ENCODE peak calls at places on chromosomes 1 and 21, in four cellular contexts. D is CD8-positive, alpha-beta T cell; H is mammary epithelial cell; K is left ventricle myocardium inferior. T is an unnamed sample.

GRCh38 chr21:44626262-44626661 is 631 bp upstream of the KRTAP10-9 start:
- DNase-seq in D (no peak), H (no peak), K (no peak), T (no peak)

GRCh38 chr1:218439541-218440295 is 94.6 kb downstream of the TGFB2 start:
- DNase-seq in D (no peak), H (peak), K (no peak), T (no peak)

GRCh38 chr1:54464477-54465146 is 58.4 kb upstream of the SSBP3 start:
- DNase-seq in D (no peak), H (no peak), K (no peak), T (no peak)

GRCh38 chr1:202112864-202113689 is 9.6 kb upstream of the GPR37L1 start:
- DNase-seq in D (no peak), H (peak), K (peak), T (no peak)

GRCh38 chr1:53292690-53293089 is 35.2 kb downstream of the LRP8 start:
- DNase-seq in D (no peak), H (no peak), K (no peak), T (no peak)

GRCh38 chr1:42975038-42975437 is 16.4 kb upstream of the SLC2A1 start:
- DNase-seq in D (no peak), H (no peak), K (no peak), T (no peak)

GRCh38 chr1:91651243-91651642 is 150.6 kb downstream of the CDC7 start:
- DNase-seq in D (no peak), H (no peak), K (no peak), T (no peak)

GRCh38 chr1:246214708-246215504 is 292.2 kb downstream of the SMYD3 start:
- DNase-seq in D (no peak), H (peak), K (no peak), T (peak)

GRCh38 chr1:202288177-202288576 is 53.6 kb downstream of the UBE2T start:
- DNase-seq in D (no peak), H (no peak), K (no peak), T (no peak)

GRCh38 chr1:197343663-197344273 is 75.7 kb downstream of the CRB1 start:
- DNase-seq in D (no peak), H (no peak), K (no peak), T (no peak)

GRCh38 chr1:147266381-147266780 is 23.9 kb downstream of the CHD1L start:
- DNase-seq in D (no peak), H (no peak), K (no peak), T (no peak)

GRCh38 chr21:33266784-33267135 is 593 bp downstream of the IL10RB start:
- DNase-seq in D (peak), H (no peak), K (peak), T (no peak)

GRCh38 chr1:156903328-156904091 is 10.0 kb downstream of the PEAR1 start:
- DNase-seq in D (no peak), H (no peak), K (no peak), T (no peak)

GRCh38 chr1:159790237-159790917 is 9.6 kb downstream of the DUSP23 start:
- DNase-seq in D (no peak), H (no peak), K (no peak), T (no peak)

GRCh38 chr1:223700942-223701637 is 11.2 kb upstream of the CAPN2 start:
- DNase-seq in D (no peak), H (peak), K (no peak), T (peak)

GRCh38 chr1:119646521-119647227 is 1.4 kb downstream of the ZNF697 start:
- DNase-seq in D (no peak), H (peak), K (no peak), T (no peak)

GRCh38 chr1:33529957-33530356 is 57.5 kb downstream of the ZSCAN20 start:
- DNase-seq in D (no peak), H (no peak), K (no peak), T (no peak)

GRCh38 chr1:34885405-34886247 is 26.1 kb upstream of the SMIM12 start:
- DNase-seq in D (peak), H (no peak), K (peak), T (no peak)

GRCh38 chr1:173015629-173016028 is 35.1 kb downstream of the TNFSF18 start:
- DNase-seq in D (no peak), H (no peak), K (no peak), T (no peak)

GRCh38 chr1:18458751-18459133 is 22.0 kb upstream of the KLHDC7A start:
- DNase-seq in D (no peak), H (no peak), K (no peak), T (no peak)

GRCh38 chr1:108717774-108718316 is 5.1 kb downstream of the FNDC7 start:
- DNase-seq in D (no peak), H (no peak), K (no peak), T (no peak)

GRCh38 chr1:248782311-248782887 is 26.8 kb upstream of the LYPD8 start:
- DNase-seq in D (no peak), H (no peak), K (no peak), T (no peak)

GRCh38 chr1:89363196-89363595 is 663 bp upstream of the GBP6 start:
- DNase-seq in D (no peak), H (peak), K (no peak), T (peak)

GRCh38 chr1:32900956-32901822 is at the start of gene TMEM54:
- DNase-seq in D (no peak), H (peak), K (peak), T (no peak)

GRCh38 chr21:46399686-46400085 is 59.0 kb upstream of the DIP2A start:
- DNase-seq in D (no peak), H (peak), K (no peak), T (no peak)

GRCh38 chr21:46401186-46401910 is 57.3 kb upstream of the DIP2A start:
- DNase-seq in D (no peak), H (no peak), K (no peak), T (no peak)

GRCh38 chr21:46404306-46404705 is 54.4 kb upstream of the DIP2A start:
- DNase-seq in D (no peak), H (no peak), K (no peak), T (no peak)

GRCh38 chr21:46399129-46399528 is 59.6 kb upstream of the DIP2A start:
- DNase-seq in D (no peak), H (no peak), K (no peak), T (no peak)

GRCh38 chr21:46402421-46402820 is 56.3 kb upstream of the DIP2A start:
- DNase-seq in D (no peak), H (no peak), K (no peak), T (no peak)
- H3K27ac ChIP-seq in D (no peak), H (no peak), K (no peak), T (no peak)

GRCh38 chr1:46820560-46821060 is 21.8 kb downstream of the CYP4B1 start:
- DNase-seq in D (no peak), H (no peak), K (no peak), T (no peak)
- H3K27ac ChIP-seq in D (no peak), H (no peak), K (peak), T (no peak)

DNA sequence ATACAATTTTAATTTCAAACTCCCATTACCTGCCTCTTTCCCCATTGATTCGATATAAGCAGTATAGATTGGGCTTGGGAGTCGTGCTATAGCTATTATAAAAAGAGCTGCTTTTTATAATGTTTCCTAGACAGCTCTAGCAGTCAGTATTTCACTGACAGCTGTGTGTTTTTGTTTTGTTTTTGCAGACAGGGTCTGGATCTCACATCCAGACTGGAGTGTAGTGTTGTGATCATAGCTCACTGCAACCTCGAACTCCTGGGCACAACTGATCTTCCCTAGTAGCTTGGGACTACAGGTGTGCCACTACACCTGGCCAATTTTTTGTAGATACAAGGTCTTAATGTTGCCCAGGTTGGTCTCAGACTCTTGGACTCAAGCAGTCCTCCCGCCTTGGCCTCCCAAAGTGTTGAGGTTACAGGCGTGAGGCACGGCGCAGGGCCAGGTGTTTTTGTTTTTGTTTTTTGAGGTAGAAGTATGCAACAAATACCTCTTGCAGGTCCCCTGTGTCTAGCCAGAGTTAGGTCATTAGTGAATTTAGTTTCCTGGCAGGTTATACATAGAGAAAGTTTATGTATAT is 1.7 kb downstream of the NASP start:
- DNase-seq in D (no peak), H (no peak), K (no peak), T (no peak)
- H3K27ac ChIP-seq in D (peak), H (peak), K (peak), T (no peak)

GRCh38 chr1:9703681-9704080 is 52.1 kb downstream of the PIK3CD start:
- DNase-seq in D (no peak), H (no peak), K (no peak), T (no peak)

GRCh38 chr1:9701661-9702060 is 50.1 kb downstream of the PIK3CD start:
- DNase-seq in D (no peak), H (peak), K (no peak), T (peak)

GRCh38 chr1:9700340-9700739 is 48.8 kb downstream of the PIK3CD start:
- DNase-seq in D (no peak), H (peak), K (no peak), T (peak)

GRCh38 chr1:9705337-9706098 is 54.0 kb downstream of the PIK3CD start:
- DNase-seq in D (no peak), H (no peak), K (no peak), T (no peak)

DNA sequence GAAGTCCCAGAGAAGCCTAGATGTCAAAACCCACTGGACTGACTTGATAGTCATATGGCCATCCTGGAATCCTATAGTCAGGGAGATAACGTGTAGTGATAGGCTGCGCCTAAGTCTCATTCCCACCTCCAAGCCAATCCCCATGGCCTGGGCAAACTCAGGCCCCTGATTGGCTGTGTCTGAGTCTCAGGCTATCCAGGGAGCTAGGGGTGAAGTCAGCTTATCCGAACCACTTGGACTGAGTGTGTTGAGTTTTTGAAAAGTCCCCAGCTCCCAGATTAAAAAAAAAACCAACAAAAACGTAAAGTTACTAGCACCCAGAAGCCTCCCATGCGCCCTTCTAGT is 51.6 kb downstream of the PIK3CD start:
- DNase-seq in D (no peak), H (no peak), K (no peak), T (no peak)
- H3K27ac ChIP-seq in D (no peak), H (no peak), K (no peak), T (no peak)

T was measured in foreskin keratinocyte.